ENCODE peak calls at places on chromosomes 2 and 18, in four cellular contexts. One of them, this sample, is unnamed.
A peak's percentile ranks its signal among the peaks of the same experiment; 100 is the strongest.

GRCh38 chr2:158120664-158121063 is 19.0 kb downstream of the UPP2 start:
- DNase-seq in heart right ventricle: no peak
- DNase-seq in GM23248: no peak
- DNase-seq in activated T-helper 1 cell treated with Interleukin-2 at 50 U/mL for 16 hours: no peak
- DNase-seq in this sample: no peak

GRCh38 chr2:104851236-104852160 is 2.4 kb upstream of the POU3F3 start:
- DNase-seq in GM23248: no peak
- DNase-seq in heart right ventricle: no peak
- DNase-seq in activated T-helper 1 cell treated with Interleukin-2 at 50 U/mL for 16 hours: no peak
- DNase-seq in this sample: no peak

GRCh38 chr2:10478916-10479315 is 30.8 kb upstream of the ODC1 start:
- DNase-seq in heart right ventricle: no peak
- DNase-seq in GM23248: no peak
- DNase-seq in activated T-helper 1 cell treated with Interleukin-2 at 50 U/mL for 16 hours: no peak
- DNase-seq in this sample: no peak

GRCh38 chr2:172768406-172768805 is 32.8 kb downstream of the RAPGEF4 start:
- DNase-seq in GM23248: no peak
- DNase-seq in heart right ventricle: no peak
- DNase-seq in activated T-helper 1 cell treated with Interleukin-2 at 50 U/mL for 16 hours: no peak
- DNase-seq in this sample: no peak

GRCh38 chr18:22465859-22466602 is 48.3 kb upstream of the CTAGE1 start:
- DNase-seq in GM23248: peak; percentile 99
- DNase-seq in activated T-helper 1 cell treated with Interleukin-2 at 50 U/mL for 16 hours: no peak
- DNase-seq in heart right ventricle: no peak
- DNase-seq in this sample: no peak

GRCh38 chr2:62054916-62055315 is 141.0 kb upstream of the B3GNT2 start:
- DNase-seq in GM23248: no peak
- DNase-seq in activated T-helper 1 cell treated with Interleukin-2 at 50 U/mL for 16 hours: no peak
- DNase-seq in heart right ventricle: no peak
- DNase-seq in this sample: no peak

GRCh38 chr2:108369153-108369552 is 8.6 kb upstream of the SULT1C4 start:
- DNase-seq in activated T-helper 1 cell treated with Interleukin-2 at 50 U/mL for 16 hours: no peak
- DNase-seq in heart right ventricle: no peak
- DNase-seq in GM23248: no peak
- DNase-seq in this sample: no peak

GRCh38 chr2:108377815-108378630 is at the start of gene SULT1C4:
- DNase-seq in heart right ventricle: peak; percentile 61
- DNase-seq in GM23248: no peak
- DNase-seq in activated T-helper 1 cell treated with Interleukin-2 at 50 U/mL for 16 hours: no peak
- DNase-seq in this sample: peak; percentile 71

GRCh38 chr2:64987001-64987962 is 1.9 kb upstream of the SLC1A4 start:
- DNase-seq in GM23248: peak; percentile 65
- DNase-seq in activated T-helper 1 cell treated with Interleukin-2 at 50 U/mL for 16 hours: no peak
- DNase-seq in heart right ventricle: no peak
- DNase-seq in this sample: no peak

GRCh38 chr2:219459460-219460311 is 25.0 kb downstream of the SPEG start:
- DNase-seq in activated T-helper 1 cell treated with Interleukin-2 at 50 U/mL for 16 hours: no peak
- DNase-seq in GM23248: peak; percentile 77
- DNase-seq in heart right ventricle: peak; percentile 68
- DNase-seq in this sample: peak; percentile 74

GRCh38 chr2:198374375-198375072 is 570.1 kb downstream of the PLCL1 start:
- DNase-seq in heart right ventricle: no peak
- DNase-seq in activated T-helper 1 cell treated with Interleukin-2 at 50 U/mL for 16 hours: no peak
- DNase-seq in GM23248: peak; percentile 80
- DNase-seq in this sample: no peak

GRCh38 chr2:239727776-239728600 is 297.2 kb downstream of the NDUFA10 start:
- DNase-seq in GM23248: no peak
- DNase-seq in heart right ventricle: peak; percentile 63
- DNase-seq in activated T-helper 1 cell treated with Interleukin-2 at 50 U/mL for 16 hours: no peak
- DNase-seq in this sample: peak; percentile 64

GRCh38 chr18:52007109-52007508 is 332.9 kb upstream of the DCC start:
- DNase-seq in GM23248: no peak
- DNase-seq in heart right ventricle: no peak
- DNase-seq in activated T-helper 1 cell treated with Interleukin-2 at 50 U/mL for 16 hours: no peak
- DNase-seq in this sample: no peak

GRCh38 chr2:162073776-162074578 is at the start of gene DPP4:
- DNase-seq in heart right ventricle: peak; percentile 38
- DNase-seq in activated T-helper 1 cell treated with Interleukin-2 at 50 U/mL for 16 hours: peak; percentile 31
- DNase-seq in GM23248: peak; percentile 84
- DNase-seq in this sample: peak; percentile 65

GRCh38 chr2:122150546-122150945 is 395.1 kb downstream of the TSN start:
- DNase-seq in activated T-helper 1 cell treated with Interleukin-2 at 50 U/mL for 16 hours: no peak
- DNase-seq in GM23248: no peak
- DNase-seq in heart right ventricle: no peak
- DNase-seq in this sample: no peak

GRCh38 chr18:29378739-29379138 is 1201.8 kb upstream of the CDH2 start:
- DNase-seq in heart right ventricle: no peak
- DNase-seq in activated T-helper 1 cell treated with Interleukin-2 at 50 U/mL for 16 hours: no peak
- DNase-seq in GM23248: peak; percentile 16
- DNase-seq in this sample: no peak

GRCh38 chr2:118527571-118527970 is 319.9 kb downstream of the EN1 start:
- DNase-seq in GM23248: peak; percentile 30
- DNase-seq in activated T-helper 1 cell treated with Interleukin-2 at 50 U/mL for 16 hours: no peak
- DNase-seq in heart right ventricle: no peak
- DNase-seq in this sample: no peak